ENCODE peak calls at places on chromosomes 3 and 15, in six cellular contexts. P is EH; U is NCI-H774; A is NT2/D1; E is left ventricle myocardium superior; W is stimulated activated naive CD8-positive, alpha-beta T cell treated with anti-CD3 and anti-CD28 coated beads, Interleukin-15, Interleukin-2, amounts not matched to agents 100 U/mL and 50 U/mL, for 24 hours. C is an unnamed sample.

GRCh38 chr3:51942603-51943450 is 664 bp downstream of the PARP3 start:
- DNase-seq in P (peak), U (no peak), A (no peak), E (peak), W (peak), C (no peak)

GRCh38 chr3:139982404-139982803 is 47.4 kb downstream of the CLSTN2 start:
- DNase-seq in P (no peak), U (no peak), A (no peak), E (no peak), W (no peak), C (peak)

GRCh38 chr3:24182756-24183155 is 237.7 kb downstream of the NR1D2 start:
- DNase-seq in P (no peak), U (no peak), A (no peak), E (no peak), W (no peak), C (no peak)

GRCh38 chr3:72301779-72302178 is 516.8 kb upstream of the PROK2 start:
- DNase-seq in P (no peak), U (peak), A (no peak), E (no peak), W (no peak), C (no peak)

GRCh38 chr3:113878403-113878802 is 39.8 kb downstream of the GRAMD1C start:
- DNase-seq in P (no peak), U (no peak), A (no peak), E (no peak), W (no peak), C (no peak)

GRCh38 chr3:128122013-128122412 is 1.6 kb downstream of the RUVBL1 start:
- DNase-seq in P (no peak), U (no peak), A (no peak), E (no peak), W (no peak), C (no peak)

GRCh38 chr3:36957862-36958686 is 13.2 kb upstream of the TRANK1 start:
- DNase-seq in P (peak), U (no peak), A (no peak), E (no peak), W (no peak), C (no peak)

GRCh38 chr3:48428863-48429415 is 947 bp downstream of the PLXNB1 start:
- DNase-seq in P (peak), U (no peak), A (no peak), E (peak), W (peak), C (peak)

GRCh38 chr3:3618624-3619023 is 180.6 kb upstream of the LRRN1 start:
- DNase-seq in P (no peak), U (no peak), A (no peak), E (no peak), W (no peak), C (no peak)

GRCh38 chr15:44726568-44727461 is 9.5 kb upstream of the TRIM69 start:
- DNase-seq in P (peak), U (no peak), A (no peak), E (no peak), W (peak), C (no peak)